ENCODE peak calls at places on chromosomes 1 and 21, in six cellular contexts. One of them, this sample, is unnamed.

GRCh38 chr1:54137532-54138061 is 15.2 kb downstream of the CDCP2 start:
- DNase-seq in EH: peak; percentile 87
- DNase-seq in fibroblast of mammary gland: peak; percentile 39
- DNase-seq in endodermal cell: no peak
- DNase-seq in sciatic nerve: no peak
- DNase-seq in tibial artery: no peak
- DNase-seq in this sample: no peak

GRCh38 chr1:235052067-235053008 is 76.3 kb downstream of the TOMM20 start:
- DNase-seq in EH: peak; percentile 28
- DNase-seq in fibroblast of mammary gland: no peak
- DNase-seq in endodermal cell: no peak
- DNase-seq in sciatic nerve: no peak
- DNase-seq in tibial artery: peak; percentile 64
- DNase-seq in this sample: no peak

GRCh38 chr21:31526040-31526439 is 133.5 kb upstream of the SOD1 start:
- DNase-seq in EH: no peak
- DNase-seq in fibroblast of mammary gland: no peak
- DNase-seq in endodermal cell: peak; percentile 75
- DNase-seq in sciatic nerve: no peak
- DNase-seq in tibial artery: no peak
- DNase-seq in this sample: no peak

GRCh38 chr1:44377925-44378784 is 23.1 kb upstream of the ERI3 start:
- DNase-seq in EH: peak; percentile 65
- DNase-seq in fibroblast of mammary gland: peak; percentile 61
- DNase-seq in endodermal cell: peak; percentile 87
- DNase-seq in sciatic nerve: peak; percentile 65
- DNase-seq in tibial artery: no peak
- DNase-seq in this sample: peak; percentile 50

GRCh38 chr1:52190500-52191252 is 48.8 kb downstream of the ZFYVE9 start:
- DNase-seq in EH: peak; percentile 16
- DNase-seq in fibroblast of mammary gland: no peak
- DNase-seq in endodermal cell: peak; percentile 51
- DNase-seq in sciatic nerve: no peak
- DNase-seq in tibial artery: no peak
- DNase-seq in this sample: no peak

GRCh38 chr1:206736878-206737728 is 33.5 kb upstream of the IL19 start:
- DNase-seq in EH: no peak
- DNase-seq in fibroblast of mammary gland: no peak
- DNase-seq in endodermal cell: no peak
- DNase-seq in sciatic nerve: no peak
- DNase-seq in tibial artery: no peak
- DNase-seq in this sample: no peak

GRCh38 chr1:62335656-62336055 is 16.4 kb upstream of the KANK4 start:
- DNase-seq in EH: no peak
- DNase-seq in fibroblast of mammary gland: no peak
- DNase-seq in endodermal cell: peak; percentile 70
- DNase-seq in sciatic nerve: no peak
- DNase-seq in tibial artery: no peak
- DNase-seq in this sample: no peak

GRCh38 chr1:241916196-241916595 is 41.4 kb upstream of the BECN2 start:
- DNase-seq in EH: no peak
- DNase-seq in fibroblast of mammary gland: no peak
- DNase-seq in endodermal cell: no peak
- DNase-seq in sciatic nerve: no peak
- DNase-seq in tibial artery: no peak
- DNase-seq in this sample: no peak

GRCh38 chr1:10338047-10338446 is 60.8 kb upstream of the PGD start:
- DNase-seq in EH: peak; percentile 54
- DNase-seq in fibroblast of mammary gland: peak; percentile 51
- DNase-seq in endodermal cell: peak; percentile 84
- DNase-seq in sciatic nerve: peak; percentile 67
- DNase-seq in tibial artery: no peak
- DNase-seq in this sample: peak; percentile 29

GRCh38 chr1:36320767-36321118 is 2.7 kb downstream of the EVA1B start:
- DNase-seq in EH: no peak
- DNase-seq in fibroblast of mammary gland: no peak
- DNase-seq in endodermal cell: peak; percentile 82
- DNase-seq in sciatic nerve: no peak
- DNase-seq in tibial artery: no peak
- DNase-seq in this sample: no peak

GRCh38 chr1:85818371-85818770 is 110.1 kb upstream of the ZNHIT6 start:
- DNase-seq in EH: peak; percentile 88
- DNase-seq in fibroblast of mammary gland: peak; percentile 63
- DNase-seq in endodermal cell: no peak
- DNase-seq in sciatic nerve: no peak
- DNase-seq in tibial artery: no peak
- DNase-seq in this sample: no peak

GRCh38 chr1:94025383-94026340 is 95.3 kb downstream of the ABCA4 start:
- DNase-seq in EH: peak; percentile 77
- DNase-seq in fibroblast of mammary gland: peak; percentile 78
- DNase-seq in endodermal cell: peak; percentile 69
- DNase-seq in sciatic nerve: no peak
- DNase-seq in tibial artery: no peak
- DNase-seq in this sample: no peak

GRCh38 chr1:2311184-2312032 is 79.9 kb downstream of the MORN1 start:
- DNase-seq in EH: peak; percentile 68
- DNase-seq in fibroblast of mammary gland: peak; percentile 55
- DNase-seq in endodermal cell: peak; percentile 92
- DNase-seq in sciatic nerve: no peak
- DNase-seq in tibial artery: peak; percentile 90
- DNase-seq in this sample: peak; percentile 21

GRCh38 chr1:16129316-16129715 is 26.6 kb downstream of the EPHA2 start:
- DNase-seq in EH: no peak
- DNase-seq in fibroblast of mammary gland: no peak
- DNase-seq in endodermal cell: no peak
- DNase-seq in sciatic nerve: no peak
- DNase-seq in tibial artery: no peak
- DNase-seq in this sample: no peak

GRCh38 chr21:44006017-44006624 is 6.0 kb upstream of the TRAPPC10 start:
- DNase-seq in EH: peak; percentile 95
- DNase-seq in fibroblast of mammary gland: peak; percentile 93
- DNase-seq in endodermal cell: no peak
- DNase-seq in sciatic nerve: no peak
- DNase-seq in tibial artery: peak; percentile 78
- DNase-seq in this sample: no peak

GRCh38 chr1:6603424-6603850 is 768 bp upstream of the KLHL21 start:
- DNase-seq in EH: peak; percentile 81
- DNase-seq in fibroblast of mammary gland: peak; percentile 83
- DNase-seq in endodermal cell: peak; percentile 82
- DNase-seq in sciatic nerve: peak; percentile 81
- DNase-seq in tibial artery: peak; percentile 87
- DNase-seq in this sample: peak; percentile 69

GRCh38 chr1:193216920-193217319 is 30.5 kb upstream of the B3GALT2 start:
- DNase-seq in EH: no peak
- DNase-seq in fibroblast of mammary gland: no peak
- DNase-seq in endodermal cell: peak; percentile 67
- DNase-seq in sciatic nerve: no peak
- DNase-seq in tibial artery: peak; percentile 40
- DNase-seq in this sample: no peak

This sample was measured in MM.1S.